ENCODE peak calls at places on chromosome 4, in nine cellular contexts. E is AG09309; H is hepatic stellate cell; U is bronchial epithelial cell; C is activated CD8-positive, alpha-beta memory T cell treated with anti-CD3 and anti-CD28 coated beads for 48 hours; K is WTC11; F is activated CD4-positive, alpha-beta T cell treated with anti-CD3 and anti-CD28 coated beads, Interleukin-2, amount 50 U/mL, for 24 hours; G is DMS 273 treated with DMSO at 0.1 percent for 48 hours; D is H54. N is an unnamed sample.

GRCh38 chr4:180960758-180961401 is 1282.3 kb upstream of the TENM3 start:
- DNase-seq in E (no peak), H (no peak), U (no peak), C (no peak), K (no peak), F (no peak), G (no peak), D (no peak), N (no peak)

GRCh38 chr4:6595897-6596537 is 21.0 kb downstream of the MAN2B2 start:
- DNase-seq in E (no peak), H (no peak), U (peak), C (no peak), K (peak), F (no peak), G (no peak), D (no peak), N (no peak)

GRCh38 chr4:169345207-169345788 is 74.5 kb upstream of the SH3RF1 start:
- DNase-seq in E (peak), H (peak), U (peak), C (no peak), K (no peak), F (no peak), G (no peak), D (peak), N (no peak)

GRCh38 chr4:26885912-26886274 is 25.3 kb downstream of the STIM2 start:
- DNase-seq in E (no peak), H (no peak), U (peak), C (no peak), K (no peak), F (no peak), G (no peak), D (no peak), N (no peak)

GRCh38 chr4:39574946-39575345 is 47.7 kb upstream of the UGDH start:
- DNase-seq in E (no peak), H (no peak), U (no peak), C (no peak), K (no peak), F (no peak), G (no peak), D (no peak), N (no peak)

GRCh38 chr4:48681856-48682255 is 98.2 kb downstream of the FRYL start:
- DNase-seq in E (no peak), H (no peak), U (peak), C (no peak), K (no peak), F (no peak), G (no peak), D (no peak), N (no peak)

GRCh38 chr4:88791274-88791673 is 93.6 kb upstream of the NAP1L5 start:
- DNase-seq in E (no peak), H (no peak), U (peak), C (no peak), K (no peak), F (no peak), G (no peak), D (no peak), N (no peak)

GRCh38 chr4:10023806-10024205 is 2.5 kb upstream of the SLC2A9 start:
- DNase-seq in E (no peak), H (no peak), U (peak), C (no peak), K (no peak), F (no peak), G (no peak), D (no peak), N (peak)

GRCh38 chr4:76585897-76586360 is 150.9 kb downstream of the SHROOM3 start:
- DNase-seq in E (no peak), H (peak), U (peak), C (peak), K (peak), F (no peak), G (no peak), D (peak), N (peak)

GRCh38 chr4:144178414-144178813 is 37.9 kb upstream of the GYPA start:
- DNase-seq in E (no peak), H (peak), U (no peak), C (no peak), K (no peak), F (no peak), G (no peak), D (no peak), N (no peak)

GRCh38 chr4:156581693-156582092 is 389.9 kb downstream of the PDGFC start:
- DNase-seq in E (no peak), H (no peak), U (no peak), C (no peak), K (no peak), F (no peak), G (no peak), D (no peak), N (no peak)

GRCh38 chr4:173360587-173361221 is 10.1 kb upstream of the SAP30 start:
- DNase-seq in E (no peak), H (no peak), U (peak), C (no peak), K (no peak), F (no peak), G (no peak), D (no peak), N (no peak)

GRCh38 chr4:106985830-106986229 is 50.3 kb downstream of the DKK2 start:
- DNase-seq in E (no peak), H (no peak), U (peak), C (no peak), K (no peak), F (no peak), G (no peak), D (no peak), N (no peak)

GRCh38 chr4:89753601-89754066 is 83.3 kb downstream of the SNCA start:
- DNase-seq in E (peak), H (peak), U (peak), C (no peak), K (no peak), F (no peak), G (no peak), D (no peak), N (no peak)

GRCh38 chr4:71732706-71733105 is 51.2 kb downstream of the GC start:
- DNase-seq in E (no peak), H (peak), U (peak), C (no peak), K (no peak), F (no peak), G (no peak), D (no peak), N (no peak)

GRCh38 chr4:145019346-145019745 is 78.7 kb downstream of the ANAPC10 start:
- DNase-seq in E (no peak), H (no peak), U (no peak), C (no peak), K (no peak), F (no peak), G (no peak), D (no peak), N (no peak)

GRCh38 chr4:8287606-8288280 is 18.2 kb downstream of the HTRA3 start:
- DNase-seq in E (no peak), H (no peak), U (no peak), C (no peak), K (no peak), F (no peak), G (no peak), D (no peak), N (no peak)

GRCh38 chr4:158299459-158300007 is 89.2 kb downstream of the TMEM144 start:
- DNase-seq in E (no peak), H (no peak), U (no peak), C (no peak), K (no peak), F (no peak), G (no peak), D (no peak), N (no peak)

GRCh38 chr4:121736735-121737351 is 28.1 kb downstream of the SMIM43 start:
- DNase-seq in E (no peak), H (peak), U (peak), C (no peak), K (no peak), F (no peak), G (no peak), D (no peak), N (no peak)

GRCh38 chr4:79446145-79446544 is 38.1 kb upstream of the GK2 start:
- DNase-seq in E (no peak), H (no peak), U (no peak), C (no peak), K (no peak), F (no peak), G (no peak), D (no peak), N (no peak)

N was measured in lower leg skin.